ENCODE peak calls at places on chromosome 4, in six cellular contexts. One of them, this sample, is unnamed.

GRCh38 chr4:31692407-31692940 is 972.3 kb downstream of the PCDH7 start:
- DNase-seq in tibial artery: no peak
- DNase-seq in A549: peak; percentile 3
- DNase-seq in activated CD8-positive, alpha-beta T cell treated with anti-CD3 and anti-CD28 coated beads for 36 hours: no peak
- DNase-seq in GM13977: no peak
- DNase-seq in heart right ventricle: no peak
- DNase-seq in this sample: no peak

GRCh38 chr4:70426789-70427188 is 29.0 kb downstream of the OPRPN start:
- DNase-seq in tibial artery: no peak
- DNase-seq in A549: no peak
- DNase-seq in activated CD8-positive, alpha-beta T cell treated with anti-CD3 and anti-CD28 coated beads for 36 hours: no peak
- DNase-seq in GM13977: no peak
- DNase-seq in heart right ventricle: no peak
- DNase-seq in this sample: no peak

GRCh38 chr4:7970031-7970946 is 30.6 kb upstream of the AFAP1 start:
- DNase-seq in tibial artery: no peak
- DNase-seq in A549: peak; percentile 74
- DNase-seq in activated CD8-positive, alpha-beta T cell treated with anti-CD3 and anti-CD28 coated beads for 36 hours: peak; percentile 74
- DNase-seq in GM13977: peak; percentile 66
- DNase-seq in heart right ventricle: no peak
- DNase-seq in this sample: peak; percentile 66

GRCh38 chr4:8850074-8850829 is 21.4 kb downstream of the HMX1 start:
- DNase-seq in tibial artery: no peak
- DNase-seq in A549: no peak
- DNase-seq in activated CD8-positive, alpha-beta T cell treated with anti-CD3 and anti-CD28 coated beads for 36 hours: no peak
- DNase-seq in GM13977: no peak
- DNase-seq in heart right ventricle: no peak
- DNase-seq in this sample: no peak

GRCh38 chr4:89299153-89299789 is 8.3 kb downstream of the GPRIN3 start:
- DNase-seq in tibial artery: no peak
- DNase-seq in A549: peak; percentile 64
- DNase-seq in activated CD8-positive, alpha-beta T cell treated with anti-CD3 and anti-CD28 coated beads for 36 hours: no peak
- DNase-seq in GM13977: no peak
- DNase-seq in heart right ventricle: no peak
- DNase-seq in this sample: no peak

GRCh38 chr4:71907782-71908181 is 123.9 kb upstream of the GC start:
- DNase-seq in tibial artery: no peak
- DNase-seq in A549: no peak
- DNase-seq in activated CD8-positive, alpha-beta T cell treated with anti-CD3 and anti-CD28 coated beads for 36 hours: no peak
- DNase-seq in GM13977: no peak
- DNase-seq in heart right ventricle: no peak
- DNase-seq in this sample: no peak

GRCh38 chr4:3872834-3873313 is 106.7 kb downstream of the ADRA2C start:
- DNase-seq in tibial artery: no peak
- DNase-seq in A549: no peak
- DNase-seq in activated CD8-positive, alpha-beta T cell treated with anti-CD3 and anti-CD28 coated beads for 36 hours: no peak
- DNase-seq in GM13977: no peak
- DNase-seq in heart right ventricle: no peak
- DNase-seq in this sample: no peak

GRCh38 chr4:78482281-78482680 is 69.3 kb upstream of the ANXA3 start:
- DNase-seq in tibial artery: no peak
- DNase-seq in A549: no peak
- DNase-seq in activated CD8-positive, alpha-beta T cell treated with anti-CD3 and anti-CD28 coated beads for 36 hours: no peak
- DNase-seq in GM13977: no peak
- DNase-seq in heart right ventricle: no peak
- DNase-seq in this sample: no peak

GRCh38 chr4:8316911-8317351 is 47.4 kb downstream of the HTRA3 start:
- DNase-seq in tibial artery: no peak
- DNase-seq in A549: no peak
- DNase-seq in activated CD8-positive, alpha-beta T cell treated with anti-CD3 and anti-CD28 coated beads for 36 hours: no peak
- DNase-seq in GM13977: no peak
- DNase-seq in heart right ventricle: no peak
- DNase-seq in this sample: no peak

GRCh38 chr4:1748465-1748995 is 27.2 kb downstream of the TACC3 start:
- DNase-seq in tibial artery: no peak
- DNase-seq in A549: peak; percentile 71
- DNase-seq in activated CD8-positive, alpha-beta T cell treated with anti-CD3 and anti-CD28 coated beads for 36 hours: peak; percentile 94
- DNase-seq in GM13977: peak; percentile 96
- DNase-seq in heart right ventricle: peak; percentile 64
- DNase-seq in this sample: peak; percentile 96

GRCh38 chr4:189525304-189525703 is 415.4 kb upstream of the FRG1 start:
- DNase-seq in tibial artery: no peak
- DNase-seq in A549: no peak
- DNase-seq in activated CD8-positive, alpha-beta T cell treated with anti-CD3 and anti-CD28 coated beads for 36 hours: no peak
- DNase-seq in GM13977: no peak
- DNase-seq in heart right ventricle: no peak
- DNase-seq in this sample: no peak

GRCh38 chr4:114442846-114443245 is 155.8 kb upstream of the UGT8 start:
- DNase-seq in tibial artery: no peak
- DNase-seq in A549: no peak
- DNase-seq in activated CD8-positive, alpha-beta T cell treated with anti-CD3 and anti-CD28 coated beads for 36 hours: no peak
- DNase-seq in GM13977: no peak
- DNase-seq in heart right ventricle: no peak
- DNase-seq in this sample: no peak

GRCh38 chr4:119797238-119797894 is 168.8 kb upstream of the PDE5A start:
- DNase-seq in tibial artery: no peak
- DNase-seq in A549: no peak
- DNase-seq in activated CD8-positive, alpha-beta T cell treated with anti-CD3 and anti-CD28 coated beads for 36 hours: no peak
- DNase-seq in GM13977: no peak
- DNase-seq in heart right ventricle: no peak
- DNase-seq in this sample: no peak

GRCh38 chr4:168979338-168979737 is 30.7 kb downstream of the CBR4 start:
- DNase-seq in tibial artery: no peak
- DNase-seq in A549: no peak
- DNase-seq in activated CD8-positive, alpha-beta T cell treated with anti-CD3 and anti-CD28 coated beads for 36 hours: no peak
- DNase-seq in GM13977: no peak
- DNase-seq in heart right ventricle: no peak
- DNase-seq in this sample: no peak

GRCh38 chr4:7068883-7069282 is 1.0 kb upstream of the GRPEL1 start:
- DNase-seq in tibial artery: no peak
- DNase-seq in A549: no peak
- DNase-seq in activated CD8-positive, alpha-beta T cell treated with anti-CD3 and anti-CD28 coated beads for 36 hours: peak; percentile 19
- DNase-seq in GM13977: no peak
- DNase-seq in heart right ventricle: no peak
- DNase-seq in this sample: no peak

GRCh38 chr4:108446554-108446953 is 173.8 kb upstream of the RPL34 start:
- DNase-seq in tibial artery: no peak
- DNase-seq in A549: no peak
- DNase-seq in activated CD8-positive, alpha-beta T cell treated with anti-CD3 and anti-CD28 coated beads for 36 hours: no peak
- DNase-seq in GM13977: no peak
- DNase-seq in heart right ventricle: no peak
- DNase-seq in this sample: no peak

GRCh38 chr4:54800831-54801530 is 143.2 kb downstream of the KIT start:
- DNase-seq in tibial artery: no peak
- DNase-seq in A549: no peak
- DNase-seq in activated CD8-positive, alpha-beta T cell treated with anti-CD3 and anti-CD28 coated beads for 36 hours: no peak
- DNase-seq in GM13977: no peak
- DNase-seq in heart right ventricle: no peak
- DNase-seq in this sample: no peak

GRCh38 chr4:95985051-95985450 is 145.2 kb downstream of the PDHA2 start:
- DNase-seq in tibial artery: no peak
- DNase-seq in A549: no peak
- DNase-seq in activated CD8-positive, alpha-beta T cell treated with anti-CD3 and anti-CD28 coated beads for 36 hours: no peak
- DNase-seq in GM13977: no peak
- DNase-seq in heart right ventricle: no peak
- DNase-seq in this sample: no peak

GRCh38 chr4:168917150-168917779 is 92.8 kb downstream of the CBR4 start:
- DNase-seq in tibial artery: no peak
- DNase-seq in A549: peak; percentile 48
- DNase-seq in activated CD8-positive, alpha-beta T cell treated with anti-CD3 and anti-CD28 coated beads for 36 hours: no peak
- DNase-seq in GM13977: peak; percentile 36
- DNase-seq in heart right ventricle: no peak
- DNase-seq in this sample: peak; percentile 35

GRCh38 chr4:78032446-78032845 is 24.7 kb upstream of the FRAS1 start:
- DNase-seq in tibial artery: no peak
- DNase-seq in A549: no peak
- DNase-seq in activated CD8-positive, alpha-beta T cell treated with anti-CD3 and anti-CD28 coated beads for 36 hours: no peak
- DNase-seq in GM13977: no peak
- DNase-seq in heart right ventricle: no peak
- DNase-seq in this sample: no peak

GRCh38 chr4:153260152-153260551 is 55.9 kb downstream of the TRIM2 start:
- DNase-seq in tibial artery: no peak
- DNase-seq in A549: no peak
- DNase-seq in activated CD8-positive, alpha-beta T cell treated with anti-CD3 and anti-CD28 coated beads for 36 hours: no peak
- DNase-seq in GM13977: no peak
- DNase-seq in heart right ventricle: no peak
- DNase-seq in this sample: no peak

GRCh38 chr4:145481164-145481941 is at the start of gene SMAD1:
- DNase-seq in tibial artery: peak; percentile 86
- DNase-seq in A549: peak; percentile 72
- DNase-seq in activated CD8-positive, alpha-beta T cell treated with anti-CD3 and anti-CD28 coated beads for 36 hours: peak; percentile 41
- DNase-seq in GM13977: peak; percentile 67
- DNase-seq in heart right ventricle: peak; percentile 86
- DNase-seq in this sample: peak; percentile 77

DNA sequence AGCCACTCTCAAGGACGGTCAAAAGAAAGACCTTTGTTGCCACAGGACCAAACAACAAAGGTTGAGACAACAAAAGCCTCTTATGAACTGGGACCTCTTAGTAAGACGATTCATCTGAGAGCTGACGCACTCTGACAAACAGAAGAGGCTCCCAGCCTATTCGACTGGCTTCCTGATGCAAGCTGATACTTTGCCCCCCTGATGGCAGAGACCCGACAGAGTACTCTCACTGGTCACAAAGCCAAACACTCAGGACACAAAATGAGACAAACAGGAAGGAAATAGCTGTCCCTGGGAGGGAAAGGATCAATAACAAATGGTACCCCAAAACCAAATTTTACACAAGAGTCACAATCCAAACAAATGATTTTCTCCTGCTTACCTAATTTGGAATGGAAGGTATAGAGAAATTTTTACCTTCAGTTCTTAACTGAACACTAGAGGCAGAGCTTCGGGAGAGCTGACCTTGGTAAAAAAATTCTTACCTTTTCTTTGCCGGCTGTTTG is 75.2 kb upstream of the PLAC8 start:
- DNase-seq in tibial artery: no peak
- DNase-seq in A549: peak; percentile 58
- DNase-seq in activated CD8-positive, alpha-beta T cell treated with anti-CD3 and anti-CD28 coated beads for 36 hours: no peak
- DNase-seq in GM13977: no peak
- DNase-seq in heart right ventricle: no peak
- DNase-seq in this sample: no peak
- TF ChIP-seq CTCF in tibial artery: no peak
- TF ChIP-seq CTCF in A549: no peak
- TF ChIP-seq CTCF in activated CD8-positive, alpha-beta T cell treated with anti-CD3 and anti-CD28 coated beads for 36 hours: no peak
- TF ChIP-seq CTCF in GM13977: no peak
- TF ChIP-seq CTCF in heart right ventricle: no peak
- TF ChIP-seq CTCF in this sample: no peak

DNA sequence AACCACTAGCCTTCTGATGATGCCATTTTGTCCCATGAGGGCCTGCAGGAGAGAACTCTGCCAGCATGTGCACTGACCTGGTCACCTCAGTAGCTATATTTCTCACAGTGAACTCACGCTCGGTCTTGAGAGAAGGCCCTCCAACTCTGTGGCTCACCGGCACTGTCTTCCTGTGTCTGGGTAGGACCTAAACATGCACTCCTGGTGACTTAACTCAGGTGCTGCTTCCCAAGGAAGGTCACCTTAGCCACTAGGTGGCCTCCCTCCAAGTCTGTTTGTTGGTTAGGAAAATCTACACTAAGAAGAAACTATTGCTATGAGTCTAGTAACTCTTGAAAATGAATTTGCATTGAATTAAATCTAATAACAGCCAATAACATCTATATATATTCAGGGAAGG is 24.8 kb downstream of the TLR10 start:
- DNase-seq in tibial artery: no peak
- DNase-seq in A549: peak; percentile 40
- DNase-seq in activated CD8-positive, alpha-beta T cell treated with anti-CD3 and anti-CD28 coated beads for 36 hours: peak; percentile 22
- DNase-seq in GM13977: no peak
- DNase-seq in heart right ventricle: no peak
- DNase-seq in this sample: no peak
- TF ChIP-seq CTCF in tibial artery: no peak
- TF ChIP-seq CTCF in A549: peak; percentile 32
- TF ChIP-seq CTCF in activated CD8-positive, alpha-beta T cell treated with anti-CD3 and anti-CD28 coated beads for 36 hours: no peak
- TF ChIP-seq CTCF in GM13977: peak; percentile 61
- TF ChIP-seq CTCF in heart right ventricle: no peak
- TF ChIP-seq CTCF in this sample: peak; percentile 44

GRCh38 chr4:154475800-154476199 is 15.8 kb downstream of the DCHS2 start:
- DNase-seq in tibial artery: no peak
- DNase-seq in A549: no peak
- DNase-seq in activated CD8-positive, alpha-beta T cell treated with anti-CD3 and anti-CD28 coated beads for 36 hours: no peak
- DNase-seq in GM13977: no peak
- DNase-seq in heart right ventricle: no peak
- DNase-seq in this sample: no peak

GRCh38 chr4:154473497-154473896 is 18.1 kb downstream of the DCHS2 start:
- DNase-seq in tibial artery: no peak
- DNase-seq in A549: no peak
- DNase-seq in activated CD8-positive, alpha-beta T cell treated with anti-CD3 and anti-CD28 coated beads for 36 hours: no peak
- DNase-seq in GM13977: no peak
- DNase-seq in heart right ventricle: no peak
- DNase-seq in this sample: no peak

GRCh38 chr4:154471032-154471431 is 20.6 kb downstream of the DCHS2 start:
- DNase-seq in tibial artery: no peak
- DNase-seq in A549: no peak
- DNase-seq in activated CD8-positive, alpha-beta T cell treated with anti-CD3 and anti-CD28 coated beads for 36 hours: no peak
- DNase-seq in GM13977: no peak
- DNase-seq in heart right ventricle: no peak
- DNase-seq in this sample: no peak

GRCh38 chr4:154471924-154472323 is 19.7 kb downstream of the DCHS2 start:
- DNase-seq in tibial artery: no peak
- DNase-seq in A549: no peak
- DNase-seq in activated CD8-positive, alpha-beta T cell treated with anti-CD3 and anti-CD28 coated beads for 36 hours: no peak
- DNase-seq in GM13977: no peak
- DNase-seq in heart right ventricle: no peak
- DNase-seq in this sample: no peak

DNA sequence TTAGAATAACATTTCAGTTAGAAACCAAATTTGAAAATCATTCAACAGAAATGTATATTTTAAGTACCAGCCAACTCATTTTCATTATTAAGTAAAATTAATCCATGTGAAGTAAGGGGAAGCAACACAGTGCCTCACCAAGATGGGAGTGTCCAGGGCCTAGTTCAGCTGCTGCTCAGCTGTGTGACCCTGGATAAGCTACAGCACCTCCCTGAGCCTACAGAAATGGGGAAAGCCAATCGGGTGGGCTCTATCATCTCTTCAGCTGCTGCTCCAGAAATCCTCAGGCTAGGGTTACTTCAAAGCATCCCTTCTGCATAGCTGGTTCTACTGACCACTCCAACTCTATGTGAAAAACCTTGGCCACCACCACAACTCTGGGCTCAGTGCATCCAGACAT is 18.7 kb downstream of the DCHS2 start:
- DNase-seq in tibial artery: no peak
- DNase-seq in A549: no peak
- DNase-seq in activated CD8-positive, alpha-beta T cell treated with anti-CD3 and anti-CD28 coated beads for 36 hours: no peak
- DNase-seq in GM13977: no peak
- DNase-seq in heart right ventricle: no peak
- DNase-seq in this sample: no peak
- TF ChIP-seq CTCF in tibial artery: no peak
- TF ChIP-seq CTCF in A549: no peak
- TF ChIP-seq CTCF in activated CD8-positive, alpha-beta T cell treated with anti-CD3 and anti-CD28 coated beads for 36 hours: no peak
- TF ChIP-seq CTCF in GM13977: no peak
- TF ChIP-seq CTCF in heart right ventricle: no peak
- TF ChIP-seq CTCF in this sample: no peak

DNA sequence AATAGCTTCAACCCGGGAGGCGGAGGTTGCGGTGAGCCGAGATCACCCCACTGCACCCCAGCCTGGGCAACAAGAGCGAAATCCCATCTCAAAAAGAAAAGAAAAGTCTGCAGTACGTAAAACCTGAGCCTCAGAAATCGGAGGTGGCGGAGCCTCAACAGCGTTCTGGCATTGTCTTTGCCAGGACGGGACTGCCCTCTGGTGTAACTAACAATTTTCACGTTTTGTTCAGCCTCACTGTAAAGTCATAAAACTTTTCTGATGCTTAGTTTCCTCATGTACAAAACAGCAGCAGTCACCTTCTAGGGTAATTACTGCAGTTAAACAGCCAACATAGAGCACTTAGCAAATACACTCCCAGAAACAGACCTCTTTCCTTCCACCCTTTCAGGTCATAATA is 121.7 kb downstream of the RBM47 start:
- DNase-seq in tibial artery: no peak
- DNase-seq in A549: peak; percentile 18
- DNase-seq in activated CD8-positive, alpha-beta T cell treated with anti-CD3 and anti-CD28 coated beads for 36 hours: peak; percentile 23
- DNase-seq in GM13977: no peak
- DNase-seq in heart right ventricle: no peak
- DNase-seq in this sample: no peak
- TF ChIP-seq CTCF in tibial artery: no peak
- TF ChIP-seq CTCF in A549: no peak
- TF ChIP-seq CTCF in activated CD8-positive, alpha-beta T cell treated with anti-CD3 and anti-CD28 coated beads for 36 hours: no peak
- TF ChIP-seq CTCF in GM13977: no peak
- TF ChIP-seq CTCF in heart right ventricle: no peak
- TF ChIP-seq CTCF in this sample: no peak